ENCODE peak calls at places on chromosomes 12 and 14, in eight cellular contexts. G, H, M, L, B, K, D and Y are unnamed samples.

GRCh38 chr12:9810721-9811120 is 16.6 kb upstream of the KLRF1 start:
- DNase-seq in G (no peak), H (no peak), M (no peak), L (no peak), B (no peak), K (no peak), D (no peak), Y (no peak)

GRCh38 chr12:57620936-57621496 is 9.8 kb downstream of the ARHGEF25 start:
- DNase-seq in G (no peak), H (no peak), M (no peak), L (no peak), B (peak; percentile 42), K (no peak), D (no peak), Y (no peak)

GRCh38 chr12:32261638-32262037 is 137.7 kb upstream of the FGD4 start:
- DNase-seq in G (no peak), H (no peak), M (no peak), L (no peak), B (no peak), K (no peak), D (no peak), Y (peak; percentile 19)

GRCh38 chr14:101878222-101879211 is 85.9 kb upstream of the DYNC1H1 start:
- DNase-seq in G (no peak), H (no peak), M (no peak), L (no peak), B (no peak), K (no peak), D (no peak), Y (no peak)

GRCh38 chr12:52141306-52141705 is 50.5 kb downstream of the KRT80 start:
- DNase-seq in G (no peak), H (no peak), M (no peak), L (no peak), B (no peak), K (no peak), D (no peak), Y (no peak)

GRCh38 chr12:93018610-93019009 is 89.5 kb upstream of the EEA1 start:
- DNase-seq in G (no peak), H (no peak), M (no peak), L (no peak), B (no peak), K (no peak), D (no peak), Y (no peak)

GRCh38 chr12:3882896-3883564 is 9.8 kb upstream of the PARP11 start:
- DNase-seq in G (no peak), H (no peak), M (peak; percentile 29), L (peak; percentile 46), B (no peak), K (no peak), D (peak; percentile 29), Y (peak; percentile 22)

GRCh38 chr14:28407931-28408330 is 358.7 kb upstream of the FOXG1 start:
- DNase-seq in G (no peak), H (no peak), M (no peak), L (no peak), B (no peak), K (no peak), D (no peak), Y (no peak)

GRCh38 chr14:102764220-102764671 is 13.0 kb upstream of the TRAF3 start:
- DNase-seq in G (no peak), H (no peak), M (no peak), L (no peak), B (no peak), K (no peak), D (no peak), Y (no peak)

GRCh38 chr14:22313172-22313801 is 275.7 kb downstream of the DAD1 start:
- DNase-seq in G (no peak), H (no peak), M (no peak), L (no peak), B (no peak), K (no peak), D (no peak), Y (peak; percentile 33)

GRCh38 chr12:112305951-112306350 is 76.3 kb downstream of the HECTD4 start:
- DNase-seq in G (no peak), H (no peak), M (no peak), L (no peak), B (no peak), K (peak; percentile 60), D (no peak), Y (no peak)

GRCh38 chr12:117914686-117915085 is 54.1 kb downstream of the KSR2 start:
- DNase-seq in G (no peak), H (no peak), M (no peak), L (no peak), B (no peak), K (no peak), D (no peak), Y (no peak)

GRCh38 chr14:88063807-88064206 is 58.9 kb downstream of the GPR65 start:
- DNase-seq in G (no peak), H (no peak), M (peak; percentile 1), L (no peak), B (no peak), K (no peak), D (no peak), Y (no peak)

GRCh38 chr12:113298861-113299545 is 35.9 kb downstream of the SLC8B1 start:
- DNase-seq in G (no peak), H (peak; percentile 4), M (peak; percentile 59), L (no peak), B (no peak), K (no peak), D (no peak), Y (no peak)

GRCh38 chr12:62263956-62264355 is 3.8 kb downstream of the USP15 start:
- DNase-seq in G (peak; percentile 1), H (no peak), M (no peak), L (no peak), B (no peak), K (no peak), D (no peak), Y (no peak)

GRCh38 chr12:131448254-131448795 is 262.6 kb upstream of the SFSWAP start:
- DNase-seq in G (no peak), H (no peak), M (no peak), L (no peak), B (no peak), K (no peak), D (no peak), Y (no peak)

GRCh38 chr12:83461326-83461985 is 774.8 kb downstream of the TMTC2 start:
- DNase-seq in G (no peak), H (peak; percentile 59), M (no peak), L (no peak), B (no peak), K (no peak), D (no peak), Y (no peak)